ENCODE peak calls at places on chromosome 1, in four cellular contexts. R, P, B and M are unnamed samples.

GRCh38 chr1:248703674-248704073 is 1.1 kb upstream of the OR14I1 start:
- DNase-seq in R (no peak), P (no peak), B (no peak), M (no peak)

GRCh38 chr1:97069312-97069711 is 347.7 kb downstream of the PTBP2 start:
- DNase-seq in R (no peak), P (no peak), B (no peak), M (no peak)

GRCh38 chr1:24020032-24020431 is 39.9 kb upstream of the SRSF10 start:
- DNase-seq in R (no peak), P (no peak), B (no peak), M (no peak)

GRCh38 chr1:60296794-60297193 is 223.2 kb upstream of the C1orf87 start:
- DNase-seq in R (no peak), P (no peak), B (no peak), M (no peak)

GRCh38 chr1:6544831-6545230 is 9.5 kb downstream of the NOL9 start:
- DNase-seq in R (no peak), P (no peak), B (no peak), M (no peak)

GRCh38 chr1:48898894-48899293 is 122.2 kb upstream of the BEND5 start:
- DNase-seq in R (no peak), P (no peak), B (no peak), M (no peak)

GRCh38 chr1:35539073-35539823 is 18.0 kb downstream of the KIAA0319L start:
- DNase-seq in R (no peak), P (no peak), B (no peak), M (peak)

GRCh38 chr1:3053366-3053980 is 15.5 kb upstream of the PRDM16 start:
- DNase-seq in R (no peak), P (no peak), B (no peak), M (no peak)

GRCh38 chr1:172670791-172671190 is 11.9 kb downstream of the FASLG start:
- DNase-seq in R (no peak), P (no peak), B (no peak), M (no peak)

DNA sequence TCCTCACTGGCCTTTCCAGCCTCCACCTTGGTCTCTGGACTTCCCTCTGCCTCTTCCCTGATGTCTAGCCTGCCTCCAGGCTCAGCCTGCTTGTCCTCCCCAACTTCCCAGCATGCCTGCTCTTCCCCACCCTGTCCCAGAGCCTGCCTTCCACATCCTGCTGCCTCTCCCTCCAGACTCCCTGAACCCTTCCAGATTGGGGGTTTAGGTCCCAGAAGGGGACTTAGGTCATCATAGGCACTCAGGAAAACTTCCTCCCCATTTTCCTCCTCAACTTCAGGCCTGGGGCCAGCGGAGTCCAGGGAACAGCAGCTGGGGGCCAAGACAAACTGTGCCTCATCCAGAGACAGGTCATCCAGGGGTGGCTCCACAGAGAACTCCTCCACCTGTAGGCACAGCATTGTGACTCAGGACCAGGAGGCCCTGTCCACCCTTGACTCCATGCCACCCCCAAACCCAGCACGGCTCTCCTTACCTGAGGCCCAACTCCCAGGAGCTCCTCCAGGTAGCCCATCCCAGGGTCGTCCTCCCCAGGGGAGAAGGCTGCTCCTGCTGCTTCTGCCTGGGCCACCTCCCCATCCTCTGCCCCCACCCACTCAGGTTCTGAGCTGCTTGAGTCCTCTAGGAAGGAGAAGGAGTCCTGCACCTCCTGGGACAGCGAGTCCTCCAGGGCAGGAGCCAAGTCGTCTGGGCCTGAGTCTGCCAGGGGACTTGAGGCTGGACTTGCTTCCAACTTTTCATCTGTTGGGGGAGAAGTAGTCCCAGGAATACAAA is 3.4 kb upstream of the USF1 start:
- DNase-seq in R (no peak), P (no peak), B (no peak), M (no peak)
- TF ChIP-seq POLR2A in R (no peak), P (no peak), B (no peak), M (no peak)

DNA sequence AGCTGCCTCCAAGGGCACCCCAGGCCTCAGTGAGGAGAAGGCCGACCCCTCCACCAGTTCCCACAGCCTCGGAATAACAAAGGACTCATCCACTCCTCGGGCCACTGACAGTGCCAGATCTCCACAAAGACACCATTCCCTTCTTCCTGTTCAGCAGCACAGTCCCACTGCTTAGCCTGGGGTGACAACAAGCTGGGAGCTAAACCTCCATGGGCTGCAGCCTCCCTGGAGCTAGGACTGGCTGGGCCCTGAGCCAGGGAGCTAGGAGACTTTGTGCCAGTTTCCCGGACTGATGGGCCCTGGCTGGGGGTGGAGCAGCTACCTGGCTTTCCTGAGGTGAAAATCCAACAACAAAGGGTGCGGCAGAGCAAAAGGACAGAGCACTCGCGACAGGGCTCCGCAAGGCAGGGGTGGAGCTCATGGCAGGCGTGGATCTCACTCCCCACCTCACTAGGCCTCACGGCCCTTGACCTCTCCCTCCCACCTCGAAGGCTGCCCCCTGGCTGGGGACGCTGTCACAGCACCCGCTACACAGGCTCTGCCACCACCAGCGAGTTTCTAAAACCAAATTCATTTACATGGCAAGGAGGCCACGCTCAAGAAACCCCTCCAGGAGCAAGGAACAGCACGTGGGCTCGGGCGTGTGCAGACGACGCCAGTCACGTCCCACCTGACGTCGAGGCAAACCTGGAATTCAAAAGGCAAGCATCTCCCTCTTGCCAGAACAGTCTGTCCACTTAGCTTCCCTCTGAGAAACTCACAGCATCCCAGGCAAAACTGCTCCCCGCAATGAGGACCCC is 13.8 kb downstream of the SLC35E2B start:
- DNase-seq in R (peak), P (no peak), B (peak), M (peak)
- TF ChIP-seq CTCF in R (no peak), P (no peak), B (peak), M (peak)

DNA sequence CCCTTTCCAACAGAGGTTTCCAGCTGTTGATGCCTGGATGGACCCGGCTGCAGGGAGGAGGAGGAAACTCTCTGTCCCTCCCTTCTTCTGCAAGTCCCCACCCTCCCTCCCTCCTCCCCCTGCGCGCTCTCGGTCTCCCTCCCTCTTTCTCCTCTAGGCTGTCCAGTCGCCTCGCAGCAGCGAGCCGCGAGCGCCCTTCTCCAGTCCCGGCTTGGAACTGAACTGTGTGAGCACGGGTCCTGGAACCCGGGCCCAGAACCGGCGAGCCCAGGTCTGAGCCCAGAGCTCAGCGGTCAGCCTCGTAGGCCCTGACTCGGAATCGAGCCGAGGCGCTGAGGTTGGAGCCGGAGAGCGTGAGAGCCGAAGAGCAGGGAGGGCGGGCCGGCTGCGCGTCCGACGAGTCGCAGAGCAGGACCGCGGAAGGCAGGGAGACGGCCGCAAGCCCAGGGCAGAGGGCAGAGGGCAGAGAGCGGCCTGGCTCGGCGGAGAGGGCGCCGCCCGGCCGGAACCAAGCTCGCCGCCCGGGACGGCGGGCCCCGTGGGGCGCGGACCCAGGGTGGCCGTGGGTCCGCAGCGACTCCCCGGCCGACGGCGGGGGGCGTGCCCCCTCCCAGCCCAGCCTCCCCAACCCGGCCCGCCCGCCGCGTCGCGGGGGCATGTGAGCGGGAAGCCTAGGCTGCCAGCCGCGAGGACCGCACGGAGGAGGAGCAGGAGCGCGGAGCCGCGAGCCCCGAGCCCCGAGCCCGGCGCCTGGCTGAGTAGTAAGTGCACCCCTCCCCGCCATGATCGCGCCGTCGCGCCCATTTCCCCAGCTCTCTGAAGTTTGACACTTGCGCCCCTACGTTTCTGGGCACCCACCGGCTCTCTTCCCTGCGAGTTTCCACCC is at the start of gene SOX13:
- DNase-seq in R (peak), P (peak), B (peak), M (peak)
- TF ChIP-seq MAX in R (peak), P (no peak), B (no peak), M (no peak)

GRCh38 chr1:169892176-169892818 is 1.4 kb downstream of the SCYL3 start:
- DNase-seq in R (no peak), P (no peak), B (no peak), M (no peak)

GRCh38 chr1:169896013-169896412 is 2.3 kb upstream of the SCYL3 start:
- DNase-seq in R (no peak), P (no peak), B (peak), M (peak)

GRCh38 chr1:169892819-169893644 is 664 bp downstream of the SCYL3 start:
- DNase-seq in R (peak), P (no peak), B (peak), M (peak)

GRCh38 chr1:169893645-169894423 is at the start of gene SCYL3:
- DNase-seq in R (peak), P (peak), B (peak), M (peak)

DNA sequence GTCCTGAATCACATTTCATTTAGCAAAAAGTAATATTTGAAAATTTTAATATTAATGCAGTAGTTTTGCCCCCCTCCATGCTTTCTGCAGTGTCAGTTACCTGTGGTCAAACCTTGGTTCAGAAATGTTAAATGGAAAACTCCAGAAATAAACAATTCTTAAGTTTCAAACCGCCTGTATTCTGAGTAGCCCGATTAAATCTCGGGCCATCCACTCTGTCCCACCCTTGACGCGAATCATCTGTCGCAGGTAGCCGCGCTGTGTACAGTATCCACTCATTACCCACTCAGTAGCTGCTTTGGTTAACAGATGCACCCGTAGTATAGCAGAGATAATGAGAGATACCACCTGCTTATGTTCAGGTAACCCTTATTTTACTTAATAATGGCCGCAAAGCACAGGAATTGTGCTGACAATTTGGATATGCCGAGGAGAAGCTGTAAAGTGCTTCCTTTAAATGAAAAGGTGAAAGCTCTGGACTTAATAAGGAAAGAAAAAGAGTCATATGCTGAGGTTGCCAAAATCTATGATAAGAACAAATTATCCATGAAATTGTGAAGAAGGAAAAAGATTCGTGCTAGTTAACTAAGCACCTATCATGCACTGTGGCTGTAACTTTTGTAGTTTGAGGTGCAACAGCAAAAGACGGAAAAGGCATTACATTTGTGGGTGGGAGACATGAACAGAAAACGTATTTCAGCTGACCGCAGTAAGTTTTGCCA is 889 bp upstream of the SCYL3 start:
- DNase-seq in R (peak), P (no peak), B (no peak), M (no peak)
- TF ChIP-seq POLR2A in R (no peak), P (no peak), B (no peak), M (no peak)

DNA sequence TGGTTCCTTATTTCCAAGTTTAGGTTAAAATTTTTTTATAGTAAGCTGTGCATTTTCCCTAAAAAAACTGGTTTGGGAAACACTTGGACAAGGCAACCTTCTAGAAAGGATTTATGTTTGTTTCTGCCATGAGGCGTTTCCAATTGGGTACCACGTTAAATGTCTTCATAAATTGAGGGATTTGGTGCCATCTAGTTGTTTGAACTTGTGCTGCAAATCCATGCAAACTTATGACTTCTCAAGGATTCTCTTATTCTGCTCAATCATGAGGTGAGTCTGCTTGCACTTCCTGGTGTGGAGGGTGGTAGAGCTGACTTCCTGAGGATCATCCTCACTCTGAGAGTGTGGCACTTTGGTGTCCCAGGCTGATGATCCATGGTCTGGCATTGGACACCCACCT is 123.3 kb downstream of the PCNX2 start:
- DNase-seq in R (peak), P (peak), B (peak), M (peak)
- TF ChIP-seq CTCF in R (no peak), P (peak), B (no peak), M (peak)